ENCODE peak calls at places on chromosomes 3 and 15, in nine cellular contexts. N is A549, S is HL-60, W is SK-N-SH, K is HCT116, E is Panc1, A is GM12878, G is K562, Z is HepG2. H is an unnamed sample.

GRCh38 chr3:22284559-22284958 is 533.5 kb upstream of the ZNF385D start:
- DNase-seq in K (no peak), S (no peak), G (no peak), Z (no peak), E (no peak), N (no peak), A (no peak), W (no peak), H (no peak)

GRCh38 chr3:161171639-161172552 is 49.2 kb upstream of the NMD3 start:
- DNase-seq in W (no peak), N (no peak), K (peak), S (no peak), E (no peak), Z (no peak), A (no peak), G (no peak), H (peak)

GRCh38 chr3:66401157-66401550 is 99.7 kb downstream of the LRIG1 start:
- DNase-seq in W (no peak), A (no peak), Z (no peak), E (no peak), S (no peak), G (no peak), N (no peak), K (no peak), H (no peak)

GRCh38 chr3:131903988-131904415 is 130.8 kb downstream of the CPNE4 start:
- DNase-seq in E (no peak), S (no peak), A (no peak), N (peak), W (no peak), K (no peak), Z (peak), G (no peak), H (no peak)

GRCh38 chr15:96340348-96340610 is 9.8 kb downstream of the NR2F2 start:
- DNase-seq in Z (no peak), G (no peak), N (no peak), A (no peak), K (no peak), W (no peak), S (no peak), E (no peak), H (no peak)

GRCh38 chr3:122973893-122974615 is 53.5 kb downstream of the SEMA5B start:
- DNase-seq in K (no peak), N (no peak), E (no peak), S (no peak), W (peak), Z (no peak), G (no peak), A (no peak), H (no peak)

GRCh38 chr15:27679203-27679602 is 419.9 kb downstream of the OCA2 start:
- DNase-seq in Z (no peak), A (no peak), N (no peak), K (no peak), E (no peak), S (no peak), G (no peak), W (no peak), H (no peak)

GRCh38 chr3:50388720-50389352 is 29.5 kb upstream of the TMEM115 start:
- DNase-seq in N (no peak), A (no peak), G (no peak), S (no peak), K (no peak), E (no peak), W (no peak), Z (no peak), H (no peak)

GRCh38 chr3:53195602-53196574 is 34.9 kb downstream of the PRKCD start:
- DNase-seq in K (peak), E (no peak), A (no peak), N (peak), Z (no peak), S (peak), W (peak), G (peak), H (peak)

GRCh38 chr3:48926425-48927392 is 8.1 kb downstream of the ARIH2 start:
- DNase-seq in Z (no peak), G (peak), W (no peak), K (no peak), A (no peak), E (no peak), N (no peak), S (no peak), H (no peak)

GRCh38 chr3:99774467-99774866 is 43.2 kb upstream of the CMSS1 start:
- DNase-seq in G (no peak), S (no peak), W (no peak), N (no peak), E (no peak), A (peak), K (no peak), Z (no peak), H (no peak)

GRCh38 chr15:80076321-80077318 is 17.1 kb downstream of the ZFAND6 start:
- DNase-seq in K (no peak), S (no peak), W (no peak), N (no peak), E (no peak), G (no peak), Z (peak), A (no peak), H (no peak)

GRCh38 chr3:4948395-4948794 is 30.8 kb upstream of the BHLHE40 start:
- DNase-seq in A (no peak), W (no peak), S (no peak), N (no peak), K (no peak), E (no peak), G (no peak), Z (no peak), H (no peak)

GRCh38 chr15:60580068-60580467 is 101.1 kb upstream of the ICE2 start:
- DNase-seq in E (no peak), S (no peak), K (no peak), N (no peak), Z (no peak), G (no peak), W (no peak), A (no peak), H (no peak)

GRCh38 chr15:35752134-35752466 is 206.1 kb upstream of the DPH6 start:
- DNase-seq in E (no peak), N (no peak), K (no peak), Z (no peak), S (no peak), W (no peak), G (no peak), A (no peak), H (peak)

GRCh38 chr3:104632947-104633346 is 733.8 kb upstream of the ALCAM start:
- DNase-seq in Z (no peak), N (no peak), G (no peak), K (no peak), E (no peak), A (no peak), S (no peak), W (no peak), H (no peak)

GRCh38 chr3:53828581-53828980 is 17.6 kb downstream of the CHDH start:
- DNase-seq in G (no peak), A (no peak), Z (no peak), K (no peak), N (no peak), W (no peak), S (no peak), E (no peak), H (no peak)

GRCh38 chr3:197793246-197793645 is 2.2 kb downstream of the LRCH3 start:
- DNase-seq in W (no peak), A (peak), G (no peak), E (no peak), K (no peak), S (no peak), Z (no peak), N (no peak), H (no peak)

GRCh38 chr3:127209155-127209839 is 16.4 kb downstream of the PRR23E start:
- DNase-seq in A (no peak), G (no peak), K (no peak), N (no peak), W (peak), S (no peak), E (no peak), Z (no peak), H (no peak)

GRCh38 chr15:22887157-22887951 is 48.9 kb downstream of the NIPA2 start:
- DNase-seq in K (no peak), G (peak), A (no peak), W (no peak), N (no peak), Z (no peak), S (no peak), E (no peak), H (no peak)

GRCh38 chr3:172685331-172686214 is 25.3 kb downstream of the NCEH1 start:
- DNase-seq in A (no peak), N (no peak), S (no peak), W (no peak), E (no peak), K (no peak), Z (no peak), G (no peak), H (no peak)

GRCh38 chr3:184448321-184449160 is 68.7 kb downstream of the CHRD start:
- DNase-seq in S (no peak), E (no peak), N (peak), G (no peak), K (peak), A (no peak), Z (no peak), W (no peak), H (no peak)

GRCh38 chr3:158672293-158673176 is at the start of gene LXN:
- DNase-seq in Z (peak), N (peak), K (no peak), W (peak), E (peak), G (peak), S (peak), A (peak), H (peak)

GRCh38 chr15:69729167-69729748 is 276.6 kb downstream of the RPLP1 start:
- DNase-seq in G (peak), K (peak), E (peak), A (no peak), W (peak), Z (no peak), S (no peak), N (peak), H (peak)

GRCh38 chr15:82663186-82663600 is 16.0 kb upstream of the CPEB1 start:
- DNase-seq in W (no peak), N (peak), Z (peak), G (peak), K (no peak), E (no peak), A (no peak), S (peak), H (peak)

GRCh38 chr3:25706213-25706612 is 41.5 kb upstream of the TOP2B start:
- DNase-seq in K (no peak), E (no peak), N (no peak), A (no peak), S (no peak), Z (no peak), G (no peak), W (no peak), H (no peak)

GRCh38 chr3:6180171-6180570 is 680.7 kb upstream of the GRM7 start:
- DNase-seq in N (no peak), E (no peak), K (no peak), S (no peak), W (no peak), A (no peak), G (no peak), Z (no peak), H (no peak)

GRCh38 chr3:194407423-194407822 is 8.4 kb upstream of the GP5 start:
- DNase-seq in Z (peak), E (no peak), G (peak), N (no peak), W (no peak), K (no peak), S (no peak), A (no peak), H (no peak)

GRCh38 chr3:61858054-61858453 is 296.7 kb downstream of the PTPRG start:
- DNase-seq in K (peak), E (no peak), S (no peak), A (no peak), G (no peak), W (peak), Z (no peak), N (no peak), H (no peak)

GRCh38 chr3:126349611-126350501 is 7.4 kb downstream of the KLF15 start:
- DNase-seq in E (no peak), G (no peak), S (no peak), W (no peak), N (no peak), K (no peak), A (no peak), Z (no peak), H (no peak)

GRCh38 chr3:47265008-47265407 is 17.6 kb downstream of the KIF9 start:
- DNase-seq in S (no peak), G (no peak), E (no peak), A (no peak), Z (no peak), N (no peak), K (no peak), W (no peak), H (no peak)

GRCh38 chr3:64190517-64191515 is 34.5 kb downstream of the PRICKLE2 start:
- DNase-seq in N (peak), Z (no peak), S (no peak), K (no peak), A (no peak), E (no peak), G (no peak), W (no peak), H (no peak)

GRCh38 chr15:43775411-43775965 is 1.3 kb downstream of the ELL3 start:
- DNase-seq in E (peak), Z (peak), A (no peak), N (peak), G (peak), W (peak), S (no peak), K (peak), H (peak)

GRCh38 chr3:136075218-136075808 is 109.8 kb downstream of the PPP2R3A start:
- DNase-seq in E (peak), Z (peak), N (peak), S (peak), G (peak), W (peak), A (peak), K (peak), H (peak)

GRCh38 chr3:136070953-136071949 is 105.7 kb downstream of the PPP2R3A start:
- DNase-seq in W (no peak), Z (no peak), K (no peak), A (no peak), G (peak), N (no peak), E (no peak), S (no peak), H (peak)

GRCh38 chr3:136075816-136076215 is 110.3 kb downstream of the PPP2R3A start:
- DNase-seq in G (no peak), N (no peak), E (no peak), Z (no peak), S (peak), A (no peak), W (no peak), K (no peak), H (no peak)

GRCh38 chr3:136078421-136079364 is 113.2 kb downstream of the PPP2R3A start:
- DNase-seq in K (no peak), W (peak), S (no peak), A (no peak), Z (peak), G (peak), N (peak), E (peak), H (peak)

GRCh38 chr3:136074546-136074945 is 109.0 kb downstream of the PPP2R3A start:
- DNase-seq in G (no peak), W (no peak), N (no peak), K (no peak), Z (no peak), S (no peak), A (no peak), E (no peak), H (no peak)
- TF ChIP-seq REST in G (no peak), W (no peak), N (no peak), K (no peak), Z (no peak), S (no peak), A (no peak), E (no peak), H (no peak)

DNA sequence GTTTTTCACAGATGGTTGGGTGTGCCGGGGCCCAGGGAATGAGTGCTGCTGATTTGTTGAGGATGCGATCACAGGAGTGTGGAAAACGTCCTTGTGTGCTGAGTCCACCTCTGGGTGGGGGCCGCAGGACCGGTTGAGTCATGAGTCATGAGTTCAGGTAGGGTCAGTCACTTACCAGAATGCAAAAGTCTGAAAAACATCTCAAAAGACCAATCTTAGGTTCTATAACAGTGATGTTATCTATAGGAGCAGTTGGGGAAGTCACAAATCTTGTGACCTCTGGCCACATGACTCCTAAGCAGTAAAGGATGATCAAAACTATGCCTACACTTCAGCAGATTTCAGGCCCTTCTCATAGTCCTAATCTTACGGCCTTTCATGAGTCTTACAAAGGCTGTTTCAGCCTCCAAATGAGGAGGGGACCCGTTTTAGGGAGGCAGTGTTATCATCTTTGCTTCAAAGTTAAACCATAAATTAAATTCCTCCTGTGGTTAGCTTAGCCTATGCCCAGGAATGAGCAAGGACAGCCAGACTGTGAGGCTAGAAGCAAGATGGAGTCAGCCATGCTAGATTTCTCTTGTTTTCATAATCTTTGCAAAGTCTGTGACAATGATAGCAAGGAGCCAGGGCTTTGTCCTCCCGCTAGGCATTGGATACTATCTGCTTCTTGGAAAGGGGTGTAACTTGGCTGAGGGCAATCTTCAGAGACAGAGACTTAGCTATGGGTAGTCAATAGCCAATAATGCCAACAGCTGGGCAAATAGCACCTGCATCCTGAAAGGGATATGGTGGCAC is 30.6 kb upstream of the PIAS1 start:
- DNase-seq in N (no peak), K (no peak), G (no peak), Z (no peak), E (no peak), S (no peak), W (no peak), A (no peak), H (no peak)
- TF ChIP-seq REST in N (no peak), K (no peak), G (peak), Z (no peak), E (no peak), S (no peak), W (no peak), A (no peak), H (no peak)

DNA sequence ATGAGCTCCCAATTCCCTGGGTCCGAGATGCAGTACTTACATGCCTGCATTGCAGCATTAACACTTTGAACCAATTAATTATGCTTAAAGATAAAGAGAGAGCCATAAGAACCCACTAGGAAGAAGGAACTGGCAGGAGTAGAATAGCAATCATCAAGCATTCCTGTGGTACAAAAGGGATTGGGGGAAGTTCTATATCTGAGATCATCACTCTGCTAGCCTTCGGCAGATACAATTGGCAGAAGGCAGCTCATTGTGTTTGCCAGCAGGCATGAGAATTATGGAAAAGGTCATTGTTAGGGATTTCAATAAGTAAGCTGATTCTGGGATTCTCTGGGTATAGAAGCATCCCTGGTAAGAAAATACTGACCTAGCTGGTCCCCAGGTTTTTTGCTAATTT is 891.3 kb downstream of the NTRK3 start:
- DNase-seq in S (no peak), N (no peak), Z (no peak), A (no peak), E (no peak), K (no peak), W (no peak), G (no peak), H (no peak)
- TF ChIP-seq REST in S (no peak), N (no peak), Z (no peak), A (no peak), E (no peak), K (no peak), W (no peak), G (no peak), H (no peak)

DNA sequence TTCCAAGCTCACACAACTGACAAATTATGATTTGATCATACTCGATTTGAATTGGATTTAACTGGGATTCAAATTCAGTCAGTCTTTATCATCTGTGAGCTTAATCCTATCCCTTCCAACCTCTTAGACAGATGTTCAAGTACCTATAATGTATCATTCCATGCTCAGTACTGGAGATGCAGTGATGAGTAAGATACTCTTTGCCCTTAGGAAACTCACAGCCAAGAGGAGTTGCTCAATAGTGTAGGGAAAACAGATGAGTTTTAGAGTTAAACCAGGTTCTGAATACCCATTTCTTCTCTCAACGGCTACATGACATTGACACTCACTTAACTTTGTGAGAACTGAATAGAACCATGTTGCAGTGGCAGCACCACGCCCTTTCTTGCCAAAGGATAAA is 91.4 kb downstream of the RASA2 start:
- DNase-seq in Z (no peak), N (no peak), W (no peak), G (no peak), S (no peak), A (no peak), K (no peak), E (no peak), H (no peak)
- TF ChIP-seq REST in Z (no peak), N (no peak), W (no peak), G (no peak), S (no peak), A (no peak), K (no peak), E (no peak), H (no peak)

GRCh38 chr3:129040579-129041300 is 19.8 kb upstream of the GP9 start:
- DNase-seq in Z (no peak), A (no peak), S (no peak), W (peak), E (no peak), N (no peak), G (no peak), K (no peak), H (peak)

GRCh38 chr3:129046732-129047552 is 13.6 kb upstream of the GP9 start:
- DNase-seq in E (no peak), W (no peak), A (no peak), N (no peak), G (no peak), K (no peak), Z (no peak), S (no peak), H (no peak)

GRCh38 chr3:129046037-129046731 is 14.4 kb upstream of the GP9 start:
- DNase-seq in E (no peak), S (no peak), W (no peak), N (no peak), G (no peak), A (no peak), K (no peak), Z (no peak), H (peak)

GRCh38 chr3:129047553-129047839 is 13.1 kb upstream of the GP9 start:
- DNase-seq in N (no peak), Z (no peak), E (no peak), S (no peak), W (no peak), K (no peak), G (no peak), A (no peak), H (no peak)

DNA sequence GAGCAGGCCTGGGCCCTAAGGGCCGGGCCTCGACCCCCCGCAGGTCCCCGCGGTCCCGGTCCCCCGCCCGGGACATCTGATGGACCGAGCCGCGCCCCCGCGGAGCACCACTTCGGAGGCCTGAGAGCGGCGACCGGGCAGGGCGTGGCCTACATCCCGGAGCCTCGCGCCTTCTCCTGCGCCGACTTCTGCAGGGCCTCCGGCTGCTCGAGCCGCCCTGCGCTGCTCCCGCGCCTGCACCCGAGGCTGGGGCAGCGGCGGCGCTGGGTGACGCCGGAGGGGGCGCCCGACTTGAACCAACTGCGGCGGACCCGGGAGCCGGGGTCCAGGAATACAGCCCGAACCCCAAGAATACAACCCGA is 14.9 kb upstream of the GP9 start:
- DNase-seq in W (peak), N (no peak), K (no peak), E (no peak), Z (no peak), S (no peak), A (no peak), G (no peak), H (peak)
- TF ChIP-seq REST in W (no peak), N (no peak), K (no peak), E (no peak), Z (no peak), S (no peak), A (no peak), G (no peak), H (no peak)

H was measured in GM23338.